ENCODE peak calls at places on chromosomes 4 and X, in six cellular contexts. Y is amniotic stem cell; A is activated naive CD8-positive, alpha-beta T cell treated with anti-CD3 and anti-CD28 coated beads, Interleukin-2, amount 50 U/mL, for 24 hours; N is NCI-H1694; P is ELR; F is iPS DF 19.7. W is an unnamed sample.

GRCh38 chr4:105707783-105708182 is 706 bp downstream of the INTS12 start:
- DNase-seq in Y (no peak), A (no peak), N (no peak), P (no peak), F (no peak), W (no peak)

GRCh38 chrX:6129195-6129594 is 99.5 kb downstream of the NLGN4X start:
- DNase-seq in Y (no peak), A (no peak), N (no peak), P (no peak), F (no peak), W (no peak)

GRCh38 chrX:132004728-132005127 is 18.4 kb upstream of the STK26 start:
- DNase-seq in Y (no peak), A (no peak), N (no peak), P (no peak), F (no peak), W (no peak)

GRCh38 chr4:2694691-2695090 is 61.4 kb downstream of the TNIP2 start:
- DNase-seq in Y (no peak), A (no peak), N (no peak), P (peak), F (no peak), W (peak)

GRCh38 chr4:2848449-2848848 is 4.8 kb downstream of the ADD1 start:
- DNase-seq in Y (no peak), A (no peak), N (no peak), P (no peak), F (no peak), W (no peak)

GRCh38 chrX:46209037-46209436 is 336.2 kb downstream of the ZNF674 start:
- DNase-seq in Y (no peak), A (no peak), N (no peak), P (no peak), F (no peak), W (no peak)

GRCh38 chr4:75655562-75655961 is 17.6 kb downstream of the G3BP2 start:
- DNase-seq in Y (no peak), A (no peak), N (no peak), P (no peak), F (no peak), W (no peak)

GRCh38 chr4:139266583-139267257 is 13.3 kb downstream of the MGARP start:
- DNase-seq in Y (peak), A (peak), N (no peak), P (peak), F (no peak), W (no peak)

GRCh38 chr4:169114341-169114974 is 104.4 kb upstream of the CBR4 start:
- DNase-seq in Y (no peak), A (no peak), N (no peak), P (no peak), F (no peak), W (no peak)

GRCh38 chr4:2623442-2623841 is 87.0 kb downstream of the FAM193A start:
- DNase-seq in Y (no peak), A (no peak), N (no peak), P (no peak), F (no peak), W (no peak)

GRCh38 chrX:154486052-154486395 is 391 bp downstream of the UBL4A start:
- DNase-seq in Y (no peak), A (peak), N (no peak), P (peak), F (no peak), W (peak)

GRCh38 chrX:72100051-72100755 is 31.5 kb downstream of the RTL5 start:
- DNase-seq in Y (no peak), A (no peak), N (no peak), P (no peak), F (no peak), W (no peak)

GRCh38 chr4:182337366-182337765 is 94.2 kb downstream of the TENM3 start:
- DNase-seq in Y (no peak), A (no peak), N (no peak), P (no peak), F (no peak), W (no peak)

GRCh38 chr4:142264961-142265360 is 581.1 kb downstream of the INPP4B start:
- DNase-seq in Y (no peak), A (no peak), N (no peak), P (peak), F (no peak), W (no peak)

GRCh38 chr4:166282081-166282770 is 409.2 kb downstream of the TLL1 start:
- DNase-seq in Y (no peak), A (no peak), N (no peak), P (peak), F (no peak), W (no peak)

GRCh38 chr4:138475116-138475515 is 233.0 kb upstream of the SLC7A11 start:
- DNase-seq in Y (no peak), A (no peak), N (no peak), P (no peak), F (no peak), W (no peak)

GRCh38 chr4:114015444-114015899 is 36.0 kb upstream of the ARSJ start:
- DNase-seq in Y (peak), A (no peak), N (no peak), P (peak), F (no peak), W (no peak)

GRCh38 chr4:26717332-26717731 is 133.4 kb downstream of the TBC1D19 start:
- DNase-seq in Y (peak), A (no peak), N (no peak), P (peak), F (no peak), W (no peak)

GRCh38 chrX:151398346-151398745 is 1.3 kb downstream of the VMA21 start:
- DNase-seq in Y (no peak), A (no peak), N (no peak), P (no peak), F (no peak), W (no peak)

GRCh38 chrX:68934421-68934820 is 105.6 kb downstream of the EFNB1 start:
- DNase-seq in Y (no peak), A (no peak), N (no peak), P (no peak), F (no peak), W (no peak)

GRCh38 chrX:154529206-154529612 is 13.2 kb upstream of the FAM3A start:
- DNase-seq in Y (no peak), A (no peak), N (no peak), P (peak), F (no peak), W (no peak)

GRCh38 chr4:106414366-106414765 is 45.8 kb upstream of the GIMD1 start:
- DNase-seq in Y (no peak), A (no peak), N (no peak), P (peak), F (no peak), W (no peak)

GRCh38 chr4:98101988-98102387 is 41.3 kb downstream of the STPG2 start:
- DNase-seq in Y (no peak), A (no peak), N (no peak), P (no peak), F (no peak), W (no peak)